ENCODE peak calls at places on chromosomes 6 and 20, in four cellular contexts. K is GM23248, L is mesenchymal stem cell, D is astrocyte. A is an unnamed sample.

GRCh38 chr20:59305898-59306640 is 5.7 kb downstream of the EDN3 start:
- DNase-seq in K (no peak), L (no peak), D (no peak), A (no peak)

GRCh38 chr6:12343122-12343439 is 52.9 kb downstream of the EDN1 start:
- DNase-seq in K (peak), L (no peak), D (no peak), A (no peak)

GRCh38 chr6:53484409-53485280 is 60.3 kb downstream of the GCLC start:
- DNase-seq in K (peak), L (peak), D (peak), A (no peak)

GRCh38 chr6:112232845-112233256 is 21.5 kb downstream of the LAMA4 start:
- DNase-seq in K (peak), L (peak), D (peak), A (no peak)

GRCh38 chr20:24507182-24507853 is 37.9 kb downstream of the SYNDIG1 start:
- DNase-seq in K (no peak), L (no peak), D (no peak), A (no peak)

GRCh38 chr6:39818695-39819094 is 26.5 kb downstream of the DAAM2 start:
- DNase-seq in K (no peak), L (peak), D (no peak), A (no peak)

GRCh38 chr6:90285611-90286381 is 10.8 kb downstream of the BACH2 start:
- DNase-seq in K (peak), L (peak), D (peak), A (peak)

GRCh38 chr20:87372-87771 is at the start of gene DEFB125:
- DNase-seq in K (no peak), L (no peak), D (no peak), A (no peak)

GRCh38 chr6:75991941-75992340 is 80.5 kb downstream of the IMPG1 start:
- DNase-seq in K (no peak), L (no peak), D (no peak), A (no peak)

GRCh38 chr6:20092071-20092566 is 120.2 kb downstream of the MBOAT1 start:
- DNase-seq in K (peak), L (peak), D (peak), A (peak)

GRCh38 chr20:62977613-62978558 is 25.4 kb downstream of the SLC17A9 start:
- DNase-seq in K (no peak), L (no peak), D (no peak), A (no peak)

GRCh38 chr20:32019156-32019510 is 8.9 kb downstream of the CCM2L start:
- DNase-seq in K (peak), L (no peak), D (no peak), A (no peak)

GRCh38 chr6:165055231-165055630 is 254.2 kb downstream of the C6orf118 start:
- DNase-seq in K (peak), L (no peak), D (peak), A (peak)

GRCh38 chr6:40791004-40791403 is 203.8 kb upstream of the LRFN2 start:
- DNase-seq in K (peak), L (peak), D (peak), A (no peak)

GRCh38 chr6:132763269-132763668 is 5.6 kb upstream of the VNN2 start:
- DNase-seq in K (peak), L (peak), D (no peak), A (no peak)

GRCh38 chr6:143744593-143745151 is 66.9 kb downstream of the PHACTR2 start:
- DNase-seq in K (no peak), L (peak), D (peak), A (no peak)

GRCh38 chr6:143745160-143746133 is 67.7 kb downstream of the PHACTR2 start:
- DNase-seq in K (peak), L (peak), D (peak), A (peak)

GRCh38 chr6:143750945-143751344 is 73.2 kb downstream of the PHACTR2 start:
- DNase-seq in K (no peak), L (no peak), D (no peak), A (no peak)

GRCh38 chr6:143746202-143747119 is 68.7 kb downstream of the PHACTR2 start:
- DNase-seq in K (no peak), L (no peak), D (no peak), A (no peak)

GRCh38 chr6:143747347-143747842 is 69.6 kb downstream of the PHACTR2 start:
- DNase-seq in K (no peak), L (no peak), D (no peak), A (no peak)
- H3K4me2 ChIP-seq in K (no peak), L (no peak), D (no peak), A (no peak)

GRCh38 chr6:106512048-106512957 is 117.0 kb downstream of the RTN4IP1 start:
- DNase-seq in K (peak), L (peak), D (no peak), A (peak)
- H2AFZ ChIP-seq in K (peak), L (peak), D (peak), A (peak)

GRCh38 chr6:144012534-144012933 is 4.5 kb upstream of the PLAGL1 start:
- DNase-seq in K (peak), L (no peak), D (peak), A (peak)

GRCh38 chr6:144006731-144007454 is 1.2 kb downstream of the PLAGL1 start:
- DNase-seq in K (peak), L (peak), D (peak), A (peak)

GRCh38 chr6:144007779-144008500 is at the start of gene PLAGL1:
- DNase-seq in K (peak), L (peak), D (peak), A (peak)

GRCh38 chr6:144007455-144007778 is 642 bp downstream of the PLAGL1 start:
- DNase-seq in K (no peak), L (peak), D (no peak), A (peak)

GRCh38 chr6:144008501-144009245 is 614 bp upstream of the PLAGL1 start:
- DNase-seq in K (peak), L (no peak), D (no peak), A (peak)
- H3K4me2 ChIP-seq in K (no peak), L (peak), D (peak), A (peak)

GRCh38 chr20:6265204-6265904 is 142.5 kb upstream of the FERMT1 start:
- DNase-seq in K (peak), L (peak), D (peak), A (peak)
- H2AFZ ChIP-seq in K (peak), L (no peak), D (peak), A (peak)